ENCODE peak calls at places on chromosomes 5 and 9, in four cellular contexts. P, E, Q and Z are unnamed samples.

GRCh38 chr5:93810780-93811179 is 69.4 kb upstream of the POU5F2 start:
- DNase-seq in P (no peak), E (no peak), Q (no peak), Z (no peak)

GRCh38 chr9:27333241-27334052 is 36.5 kb upstream of the EQTN start:
- DNase-seq in P (peak; percentile 82), E (peak; percentile 78), Q (peak; percentile 7), Z (peak; percentile 41)

GRCh38 chr5:116371935-116372334 is 202.7 kb downstream of the SEMA6A start:
- DNase-seq in P (no peak), E (no peak), Q (no peak), Z (no peak)

GRCh38 chr9:21830589-21830988 is 28.2 kb downstream of the MTAP start:
- DNase-seq in P (no peak), E (peak; percentile 66), Q (no peak), Z (no peak)

GRCh38 chr9:14479187-14479586 is 165.2 kb upstream of the NFIB start:
- DNase-seq in P (no peak), E (no peak), Q (no peak), Z (no peak)

GRCh38 chr5:72197393-72197792 is 90.1 kb downstream of the MAP1B start:
- DNase-seq in P (no peak), E (no peak), Q (no peak), Z (no peak)

GRCh38 chr5:172871982-172872381 is 37.9 kb downstream of the ERGIC1 start:
- DNase-seq in P (no peak), E (peak; percentile 43), Q (no peak), Z (no peak)

GRCh38 chr9:34405719-34406118 is 29.0 kb upstream of the MYORG start:
- DNase-seq in P (peak; percentile 60), E (peak; percentile 38), Q (no peak), Z (no peak)

GRCh38 chr9:115411516-115411915 is 293.6 kb upstream of the TNC start:
- DNase-seq in P (no peak), E (no peak), Q (no peak), Z (no peak)

GRCh38 chr9:99239341-99240055 is 17.4 kb downstream of the SEC61B start:
- DNase-seq in P (peak; percentile 61), E (peak; percentile 11), Q (no peak), Z (peak; percentile 10)

GRCh38 chr5:156865427-156865826 is 15.3 kb downstream of the PPP1R2B start:
- DNase-seq in P (no peak), E (no peak), Q (no peak), Z (no peak)

GRCh38 chr5:92998456-92998855 is 582.6 kb downstream of the NR2F1-AS1 start:
- DNase-seq in P (no peak), E (no peak), Q (no peak), Z (no peak)

GRCh38 chr5:45521067-45521466 is 175.1 kb downstream of the HCN1 start:
- DNase-seq in P (no peak), E (peak; percentile 3), Q (no peak), Z (no peak)